ENCODE peak calls at places on chromosomes 3 and 15, in five cellular contexts. Y is fibroblast of lung; H is heart right ventricle; O is left ventricle myocardium inferior; P is effector memory CD4-positive, alpha-beta T cell. D is an unnamed sample.

GRCh38 chr3:186464424-186465093 is 79.6 kb downstream of the CRYGS start:
- DNase-seq in Y (no peak), H (no peak), O (no peak), P (no peak), D (no peak)

GRCh38 chr3:133563186-133563591 is 10.3 kb upstream of the CDV3 start:
- DNase-seq in Y (peak; percentile 33), H (no peak), O (no peak), P (no peak), D (no peak)

GRCh38 chr3:14701676-14702075 is 26.7 kb downstream of the C3orf20 start:
- DNase-seq in Y (no peak), H (no peak), O (no peak), P (no peak), D (no peak)

GRCh38 chr15:58148120-58148519 is 9.9 kb downstream of the AQP9 start:
- DNase-seq in Y (no peak), H (no peak), O (no peak), P (no peak), D (no peak)

GRCh38 chr3:126136428-126137220 is 43.8 kb downstream of the ALDH1L1 start:
- DNase-seq in Y (no peak), H (no peak), O (no peak), P (no peak), D (peak; percentile 14)

GRCh38 chr3:186180891-186181471 is 72.1 kb upstream of the ETV5 start:
- DNase-seq in Y (no peak), H (no peak), O (no peak), P (no peak), D (no peak)

GRCh38 chr3:102225407-102226132 is 209.2 kb upstream of the ZPLD1 start:
- DNase-seq in Y (peak; percentile 88), H (no peak), O (no peak), P (no peak), D (no peak)

GRCh38 chr15:41891946-41892345 is 1.9 kb downstream of the SPTBN5 start:
- DNase-seq in Y (no peak), H (no peak), O (no peak), P (no peak), D (no peak)

GRCh38 chr15:41334293-41335120 is 1.8 kb downstream of the NUSAP1 start:
- DNase-seq in Y (no peak), H (no peak), O (no peak), P (no peak), D (no peak)

GRCh38 chr15:39465843-39466242 is 115.0 kb upstream of the THBS1 start:
- DNase-seq in Y (no peak), H (no peak), O (no peak), P (no peak), D (no peak)

GRCh38 chr15:66675456-66675855 is 26.6 kb upstream of the SMAD6 start:
- DNase-seq in Y (no peak), H (no peak), O (no peak), P (no peak), D (no peak)

GRCh38 chr15:63243776-63244175 is 33.6 kb upstream of the APH1B start:
- DNase-seq in Y (no peak), H (no peak), O (no peak), P (no peak), D (no peak)
- H3K4me3 ChIP-seq in Y (no peak overlapping the region), H (no peak overlapping the region), O (no peak overlapping the region), P (no peak overlapping the region), D (no peak overlapping the region)

GRCh38 chr15:94924971-94925593 is 693.7 kb downstream of the MCTP2 start:
- DNase-seq in Y (peak; percentile 33), H (no peak), O (no peak), P (no peak), D (peak; percentile 41)
- H3K9me3 ChIP-seq in Y (no peaks in the 10 kb centered on the region), H (no peaks in the 10 kb centered on the region), O (no peaks in the 10 kb centered on the region), P (no peaks in the 10 kb centered on the region), D (no peaks in the 10 kb centered on the region)

DNA sequence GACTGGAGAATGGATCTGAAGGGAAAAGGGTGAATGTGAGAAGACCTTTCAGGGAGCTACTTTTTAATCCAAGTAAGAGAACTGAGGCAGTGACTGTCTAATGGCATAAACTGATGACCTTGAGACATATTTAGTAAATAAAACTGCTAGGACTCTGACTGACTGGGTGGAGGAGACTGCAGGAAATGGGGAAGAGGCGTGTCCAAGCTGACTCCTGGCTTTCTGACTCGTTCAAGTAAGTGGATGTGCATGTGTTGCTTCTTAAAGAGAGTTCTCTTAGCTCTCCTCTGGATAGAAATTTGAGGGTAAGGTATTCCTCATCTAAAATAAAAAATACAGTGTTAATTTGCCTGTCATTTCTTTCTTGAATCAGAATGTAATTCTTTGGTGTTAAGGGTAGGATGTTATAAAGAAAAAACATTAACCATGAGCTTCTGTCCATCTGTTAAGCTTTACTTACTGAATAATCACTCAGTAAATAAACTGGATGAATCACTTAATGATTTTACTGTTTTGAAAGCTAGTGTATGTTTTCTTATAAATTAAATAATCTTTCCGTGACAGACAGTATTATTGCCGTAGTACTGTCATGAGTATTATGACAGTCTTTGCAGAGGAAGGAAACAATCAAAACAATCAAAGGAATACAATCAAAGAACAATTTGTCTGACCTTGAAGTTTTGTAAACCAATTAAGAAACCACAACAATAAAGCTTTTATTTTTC is 58.4 kb upstream of the CFAP20DC start:
- DNase-seq in Y (peak; percentile 26), H (no peak), O (no peak), P (no peak), D (no peak)
- H3K27ac ChIP-seq in Y (no peak overlapping the region), H (no peak overlapping the region), O (no peak overlapping the region), P (no peak overlapping the region), D (no peak overlapping the region)

DNA sequence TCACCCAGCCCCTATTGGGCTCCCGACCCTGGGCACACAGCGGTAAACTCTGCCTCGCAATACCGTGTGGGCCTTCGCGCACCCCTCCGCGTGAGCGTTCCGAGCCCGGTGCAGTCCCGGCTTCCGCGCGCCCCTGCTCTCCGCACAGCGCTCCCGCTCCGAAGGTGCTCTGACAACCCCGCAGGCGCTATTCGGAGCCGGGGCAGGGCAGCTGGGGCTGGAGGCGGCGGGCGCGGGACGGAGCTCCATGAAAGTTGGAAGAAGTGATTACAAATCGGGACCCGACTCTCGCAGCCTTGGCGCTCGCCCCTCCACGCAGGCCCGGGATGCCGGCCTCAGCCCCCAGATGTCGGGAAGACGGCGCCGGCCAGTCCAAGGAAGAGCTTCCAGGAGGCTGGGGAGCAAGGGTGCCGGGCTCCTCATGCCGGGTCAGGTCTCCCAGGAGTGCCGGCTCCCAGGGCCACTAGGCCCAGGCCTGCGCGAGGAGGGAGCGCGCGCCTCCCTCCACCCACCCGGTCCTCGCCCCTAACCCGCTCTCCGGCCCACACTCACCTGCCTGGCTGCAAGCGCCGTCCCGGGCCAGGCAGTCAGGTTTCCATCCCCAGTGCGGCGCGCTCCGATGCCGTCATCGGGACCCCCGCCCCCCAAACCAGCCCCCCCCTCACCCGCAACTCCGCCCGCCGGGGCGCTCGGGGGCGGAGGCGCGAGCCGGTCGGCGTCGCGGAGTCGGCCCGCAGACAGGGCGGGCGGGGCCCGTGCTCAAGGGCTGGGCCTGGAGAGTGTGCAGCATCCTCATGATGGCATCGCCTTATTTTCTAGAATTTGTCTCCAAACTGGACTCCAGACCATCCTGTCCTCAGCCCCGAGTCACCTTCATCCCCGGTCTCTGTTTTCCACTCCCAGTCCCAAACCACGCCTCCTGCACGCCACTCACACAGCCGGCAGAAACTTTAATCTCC is at the start of gene KIF7:
- DNase-seq in Y (peak; percentile 57), H (no peak), O (no peak), P (no peak), D (peak; percentile 23)
- H3K4me3 ChIP-seq in Y (peak within 1 kb of the TSS; percentile 84), H (peak within 1 kb of the TSS; percentile 56), O (peak within 1 kb of the TSS; percentile 78), P (peak within 1 kb of the TSS; percentile 25), D (peak within 1 kb of the TSS; percentile 62)

DNA sequence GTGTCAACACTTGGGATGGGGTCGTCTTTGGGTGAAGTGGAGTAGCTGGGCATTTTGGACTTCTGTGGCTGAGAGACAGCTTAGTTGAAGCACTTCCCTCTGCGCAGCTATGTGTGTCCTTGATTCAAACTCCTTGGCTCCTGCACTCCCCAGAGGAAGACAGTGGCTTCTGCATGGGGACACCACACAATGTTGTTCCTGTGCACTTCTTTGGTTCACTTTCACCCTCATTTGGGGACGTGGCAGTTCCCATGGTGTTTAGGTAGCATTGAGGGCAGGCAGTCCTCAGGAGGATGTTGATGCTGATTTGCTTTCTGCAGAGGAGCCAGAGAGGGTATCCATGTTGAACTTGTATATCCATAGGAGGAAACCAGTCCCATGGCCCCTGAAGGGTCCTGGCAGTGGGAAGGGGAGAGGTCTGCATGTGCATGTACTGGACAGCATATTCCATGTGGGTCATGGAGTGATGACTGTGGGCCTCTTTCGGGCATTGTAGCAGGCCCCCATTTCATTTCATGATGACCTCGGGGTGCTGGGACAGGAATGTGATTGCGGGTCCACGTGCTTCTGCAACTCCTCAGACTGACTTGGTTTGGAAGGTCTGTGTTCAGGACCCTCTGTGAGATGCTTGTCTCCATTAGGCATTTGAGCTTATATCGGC is 135.4 kb downstream of the SNRPN start:
- DNase-seq in Y (no peak), H (no peak), O (no peak), P (no peak), D (no peak)
- H3K9me3 ChIP-seq in Y (peaks cover 2% of the 10 kb centered on the region), H (peaks cover 98% of the 10 kb centered on the region), O (peaks cover 100% of the 10 kb centered on the region), P (peaks cover 47% of the 10 kb centered on the region), D (peaks cover 97% of the 10 kb centered on the region)

D was measured in tibial artery.